ENCODE peak calls at places on chromosome 21, in four cellular contexts. H is cardiac muscle cell, X is fibroblast of pulmonary artery, B is tibial artery. P is an unnamed sample.

GRCh38 chr21:38048241-38048640 is 132.0 kb upstream of the KCNJ6 start:
- DNase-seq in H (no peak), X (no peak), B (no peak), P (no peak)

GRCh38 chr21:46551636-46552241 is 53.1 kb downstream of the S100B start:
- DNase-seq in H (no peak), X (no peak), B (no peak), P (no peak)

GRCh38 chr21:19767546-19767945 is 1230.7 kb upstream of the NCAM2 start:
- DNase-seq in H (no peak), B (no peak), X (peak; percentile 2), P (no peak)

GRCh38 chr21:44298301-44298700 is 1.6 kb upstream of the PFKL start:
- DNase-seq in B (no peak), X (peak; percentile 23), H (no peak), P (no peak)

GRCh38 chr21:44199448-44199847 is 41.3 kb downstream of the ICOSLG start:
- DNase-seq in B (no peak), X (no peak), H (no peak), P (no peak)

GRCh38 chr21:28832013-28832714 is 160.5 kb downstream of the LTN1 start:
- DNase-seq in X (peak; percentile 22), B (no peak), H (peak; percentile 17), P (no peak)

GRCh38 chr21:21063828-21064227 is 65.6 kb downstream of the NCAM2 start:
- DNase-seq in H (no peak), X (no peak), B (no peak), P (no peak)

GRCh38 chr21:15140321-15141019 is 75.7 kb upstream of the NRIP1 start:
- DNase-seq in X (no peak), B (no peak), H (peak; percentile 15), P (no peak)

GRCh38 chr21:25638634-25639166 is 358 bp upstream of the JAM2 start:
- DNase-seq in H (no peak), B (no peak), X (peak; percentile 38), P (no peak)

GRCh38 chr21:33059319-33059894 is 10.5 kb upstream of the OLIG1 start:
- DNase-seq in H (no peak), B (no peak), X (no peak), P (no peak)

GRCh38 chr21:33028759-33029511 is 3.2 kb downstream of the OLIG2 start:
- DNase-seq in B (no peak), H (no peak), X (no peak), P (no peak)

GRCh38 chr21:32782698-32783097 is 11.1 kb upstream of the PAXBP1 start:
- DNase-seq in B (no peak), H (no peak), X (no peak), P (no peak)

GRCh38 chr21:33831962-33832659 is 83.5 kb downstream of the ATP5PO start:
- DNase-seq in X (no peak), H (no peak), B (no peak), P (no peak)

GRCh38 chr21:25607812-25608737 is 794 bp upstream of the MRPL39 start:
- DNase-seq in H (peak; percentile 87), B (peak; percentile 79), X (peak; percentile 90), P (peak; percentile 72)

GRCh38 chr21:28186604-28187003 is 806.1 kb downstream of the LTN1 start:
- DNase-seq in B (no peak), H (no peak), X (no peak), P (no peak)

GRCh38 chr21:38878394-38879179 is 72.9 kb downstream of the ETS2 start:
- DNase-seq in H (no peak), B (no peak), X (peak; percentile 79), P (no peak)

GRCh38 chr21:45011911-45012660 is 62.3 kb upstream of the ADARB1 start:
- DNase-seq in B (peak; percentile 77), X (peak; percentile 89), H (peak; percentile 63), P (peak; percentile 51)

GRCh38 chr21:45129231-45129923 is 55.0 kb downstream of the ADARB1 start:
- DNase-seq in X (no peak), H (peak; percentile 42), B (peak; percentile 78), P (no peak)

GRCh38 chr21:44742418-44743153 is 31.2 kb upstream of the TSPEAR start:
- DNase-seq in H (no peak), X (peak; percentile 21), B (no peak), P (no peak)

GRCh38 chr21:38993561-38993960 is 187.8 kb downstream of the ETS2 start:
- DNase-seq in B (peak; percentile 82), H (peak; percentile 76), X (peak; percentile 98), P (no peak)

GRCh38 chr21:46489162-46489663 is 30.5 kb downstream of the DIP2A start:
- DNase-seq in B (no peak), H (no peak), X (no peak), P (no peak)

GRCh38 chr21:44920694-44921604 is at the start of gene ITGB2:
- DNase-seq in H (no peak), B (no peak), X (no peak), P (no peak)

GRCh38 chr21:34737115-34737514 is 68.3 kb downstream of the CLIC6 start:
- DNase-seq in X (no peak), H (no peak), B (peak; percentile 9), P (no peak)

GRCh38 chr21:27320868-27321267 is 354.0 kb upstream of the ADAMTS5 start:
- DNase-seq in X (no peak), B (no peak), H (no peak), P (no peak)

GRCh38 chr21:35987475-35987874 is 72.9 kb downstream of the SETD4 start:
- DNase-seq in H (no peak), X (no peak), B (no peak), P (no peak)

GRCh38 chr21:35981514-35982070 is 78.7 kb downstream of the SETD4 start:
- DNase-seq in X (no peak), B (no peak), H (no peak), P (no peak)

GRCh38 chr21:35988396-35989140 is 71.8 kb downstream of the SETD4 start:
- DNase-seq in X (no peak), H (no peak), B (no peak), P (no peak)

GRCh38 chr21:35982717-35983116 is 77.6 kb downstream of the SETD4 start:
- DNase-seq in X (no peak), H (no peak), B (no peak), P (no peak)

DNA sequence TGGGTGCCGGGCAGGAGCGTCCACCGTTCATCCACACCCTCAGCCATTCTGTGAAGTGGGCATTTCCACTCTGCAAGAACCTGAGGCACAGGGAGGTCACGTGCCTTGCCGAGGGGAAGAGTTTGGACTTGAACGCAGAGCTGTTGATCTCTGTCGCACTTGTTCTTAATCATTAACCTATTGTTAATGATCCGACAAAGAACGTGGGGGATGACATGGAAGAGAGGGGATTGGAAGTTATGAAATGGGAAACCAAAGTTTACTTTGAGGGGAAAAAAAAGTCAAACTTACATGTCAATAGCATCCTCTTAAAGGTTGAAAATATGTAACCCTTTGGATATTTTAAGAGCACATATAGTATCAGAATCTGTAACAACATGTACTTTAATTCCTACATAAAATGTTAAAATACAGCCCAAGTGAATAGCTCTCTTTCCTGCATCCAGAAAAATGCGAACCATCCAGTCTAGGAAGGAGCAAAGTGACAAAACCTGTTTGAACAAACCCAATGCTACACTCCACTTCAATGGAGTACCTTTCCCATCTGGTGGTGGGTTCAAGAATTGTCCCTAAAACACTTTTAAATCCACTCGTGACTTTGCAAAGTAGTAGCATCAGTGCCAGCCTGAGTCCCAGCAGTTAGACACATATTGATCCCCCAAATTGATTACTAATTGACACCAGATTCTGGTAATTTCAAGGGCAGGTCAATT is 75.5 kb downstream of the SETD4 start:
- DNase-seq in H (no peak), X (no peak), B (no peak), P (no peak)
- TF ChIP-seq CTCF in H (no peak), X (no peak), B (no peak), P (no peak)

GRCh38 chr21:31659286-31660133 is at the start of gene SOD1:
- DNase-seq in H (peak; percentile 94), B (peak; percentile 97), X (peak; percentile 94), P (peak; percentile 93)
- TF ChIP-seq CTCF in H (no peak), B (peak; percentile 20), X (no peak), P (no peak)

GRCh38 chr21:36164427-36164784 is 7.8 kb downstream of the DOP1B start:
- DNase-seq in X (no peak), H (no peak), B (no peak), P (no peak)
- TF ChIP-seq CTCF in X (no peak), H (no peak), B (no peak), P (no peak)

DNA sequence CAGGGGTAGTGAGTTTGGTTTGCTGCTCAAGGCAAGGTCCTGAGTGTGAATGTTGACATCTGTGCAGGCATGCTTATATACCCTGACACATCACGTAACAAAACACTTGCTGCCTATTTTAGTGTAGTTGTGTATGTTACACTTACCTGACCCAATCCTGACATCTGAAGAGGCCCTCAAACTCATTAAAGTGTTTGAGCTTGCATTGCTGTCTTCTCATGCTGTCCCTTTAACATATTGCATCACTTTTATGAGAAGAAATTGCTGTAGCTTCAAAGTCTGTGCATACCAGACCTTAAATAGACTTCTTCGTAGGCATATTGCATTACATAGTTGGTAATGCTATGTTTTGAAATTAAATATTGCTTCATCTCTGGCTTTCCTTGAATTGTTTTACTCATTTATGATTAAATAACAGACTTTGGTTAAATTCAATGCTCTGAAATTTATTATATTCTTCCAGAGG is at the start of gene KRTAP19-3:
- DNase-seq in X (no peak), H (no peak), B (no peak), P (no peak)
- TF ChIP-seq CTCF in X (no peak), H (no peak), B (no peak), P (no peak)

GRCh38 chr21:42073140-42074099 is 2.3 kb downstream of the UMODL1 start:
- DNase-seq in X (no peak), B (no peak), H (no peak), P (no peak)
- TF ChIP-seq CTCF in X (no peak), B (no peak), H (no peak), P (no peak)

GRCh38 chr21:36964398-36964797 is 2.1 kb downstream of the HLCS start:
- DNase-seq in H (no peak), B (no peak), X (no peak), P (no peak)

GRCh38 chr21:36965720-36966065 is 776 bp downstream of the HLCS start:
- DNase-seq in B (no peak), X (no peak), H (no peak), P (no peak)

GRCh38 chr21:36964832-36965719 is 1.4 kb downstream of the HLCS start:
- DNase-seq in B (no peak), X (no peak), H (no peak), P (no peak)

GRCh38 chr21:36966846-36967657 is 583 bp upstream of the HLCS start:
- DNase-seq in H (no peak), B (no peak), X (no peak), P (peak; percentile 65)

GRCh38 chr21:36966066-36966845 is at the start of gene HLCS:
- DNase-seq in H (peak; percentile 81), X (peak; percentile 51), B (peak; percentile 82), P (peak; percentile 65)
- TF ChIP-seq CTCF in H (no peak), X (no peak), B (peak; percentile 10), P (peak; percentile 18)

GRCh38 chr21:41962425-41962966 is 8.7 kb upstream of the C2CD2 start:
- DNase-seq in B (no peak), H (no peak), X (no peak), P (no peak)
- TF ChIP-seq CTCF in B (no peak), H (no peak), X (no peak), P (no peak)

P was measured in endothelial cell.